ENCODE peak calls at places on chromosomes 6 and 20, in five cellular contexts. M is right cardiac atrium, N is cardiac muscle cell, D is left ventricle myocardium inferior, L is SJSA1. Z is an unnamed sample. For H3K9me3, the result is how much of the 10 kb centered on the place peaks cover.

GRCh38 chr6:130826442-130827246 is 562 bp upstream of the SMLR1 start:
- DNase-seq in M (peak), N (no peak), D (no peak), L (no peak), Z (no peak)

GRCh38 chr20:38172344-38172743 is 7.3 kb upstream of the TGM2 start:
- DNase-seq in M (no peak), N (no peak), D (no peak), L (peak), Z (no peak)

GRCh38 chr20:32600681-32601237 is 15.6 kb upstream of the NOL4L start:
- DNase-seq in M (no peak), N (no peak), D (no peak), L (no peak), Z (no peak)

GRCh38 chr6:167706313-167707109 is 120.2 kb upstream of the AFDN start:
- DNase-seq in M (no peak), N (no peak), D (no peak), L (no peak), Z (no peak)

GRCh38 chr6:66662721-66663120 is 955.7 kb upstream of the EYS start:
- DNase-seq in M (no peak), N (no peak), D (no peak), L (no peak), Z (no peak)

GRCh38 chr6:30441171-30441570 is 48.1 kb upstream of the HLA-E start:
- DNase-seq in M (no peak), N (no peak), D (no peak), L (no peak), Z (no peak)

GRCh38 chr6:13615802-13616140 is 636 bp downstream of the NOL7 start:
- DNase-seq in M (peak), N (peak), D (peak), L (no peak), Z (peak)

GRCh38 chr6:35318200-35318844 is 20.7 kb downstream of the DEF6 start:
- DNase-seq in M (peak), N (peak), D (peak), L (peak), Z (peak)

GRCh38 chr20:10555865-10556308 is 117.9 kb downstream of the JAG1 start:
- DNase-seq in M (no peak), N (no peak), D (no peak), L (peak), Z (no peak)

GRCh38 chr6:45432944-45433343 is 55.2 kb upstream of the SUPT3H start:
- DNase-seq in M (no peak), N (no peak), D (no peak), L (peak), Z (no peak)

GRCh38 chr6:121616411-121616810 is 181.0 kb downstream of the GJA1 start:
- DNase-seq in M (no peak), N (no peak), D (no peak), L (no peak), Z (no peak)

GRCh38 chr6:163780993-163781392 is 366.5 kb downstream of the QKI start:
- DNase-seq in M (peak), N (peak), D (peak), L (no peak), Z (peak)

GRCh38 chr6:36615018-36615761 is 21.0 kb downstream of the SRSF3 start:
- DNase-seq in M (peak), N (peak), D (no peak), L (peak), Z (no peak)

GRCh38 chr6:154157082-154157481 is 118.0 kb downstream of the OPRM1 start:
- DNase-seq in M (no peak), N (no peak), D (no peak), L (no peak), Z (no peak)

GRCh38 chr6:157374889-157375443 is 6.0 kb upstream of the ZDHHC14 start:
- DNase-seq in M (no peak), N (no peak), D (no peak), L (peak), Z (no peak)

GRCh38 chr6:22447862-22448261 is 121.5 kb upstream of the HDGFL1 start:
- DNase-seq in M (no peak), N (no peak), D (no peak), L (no peak), Z (no peak)

GRCh38 chr20:5919634-5920544 is 30.4 kb downstream of the TRMT6 start:
- DNase-seq in M (no peak), N (no peak), D (no peak), L (no peak), Z (no peak)

GRCh38 chr20:46928580-46929132 is 34.0 kb downstream of the EYA2 start:
- DNase-seq in M (peak), N (no peak), D (no peak), L (no peak), Z (no peak)

GRCh38 chr20:17503501-17504325 is 27.5 kb downstream of the BFSP1 start:
- DNase-seq in M (no peak), N (no peak), D (no peak), L (no peak), Z (no peak)

GRCh38 chr6:53441761-53442160 is 93.0 kb upstream of the ELOVL5 start:
- DNase-seq in M (no peak), N (no peak), D (no peak), L (no peak), Z (no peak)

GRCh38 chr20:58117944-58118343 is 110.5 kb downstream of the ANKRD60 start:
- DNase-seq in M (no peak), N (no peak), D (no peak), L (no peak), Z (no peak)

GRCh38 chr6:116547358-116547757 is 1.9 kb upstream of the TRAPPC3L start:
- DNase-seq in M (no peak), N (no peak), D (no peak), L (no peak), Z (no peak)

GRCh38 chr6:108323710-108324109 is 28.9 kb downstream of the AFG1L start:
- DNase-seq in M (no peak), N (no peak), D (no peak), L (no peak), Z (no peak)

GRCh38 chr20:64049887-64050260 is 435 bp upstream of the SOX18 start:
- DNase-seq in M (peak), N (no peak), D (peak), L (peak), Z (no peak)
- H3K27ac ChIP-seq in M (peak), N (no peak), D (peak), L (peak), Z (peak)

GRCh38 chr6:1059596-1059995 is 252.3 kb upstream of the FOXQ1 start:
- DNase-seq in M (no peak), N (no peak), D (no peak), L (no peak), Z (no peak)

GRCh38 chr6:1065986-1066385 is 245.9 kb upstream of the FOXQ1 start:
- DNase-seq in M (no peak), N (no peak), D (no peak), L (no peak), Z (no peak)

GRCh38 chr6:1063671-1064355 is 248.1 kb upstream of the FOXQ1 start:
- DNase-seq in M (no peak), N (no peak), D (no peak), L (no peak), Z (no peak)

GRCh38 chr6:1066449-1066848 is 245.4 kb upstream of the FOXQ1 start:
- DNase-seq in M (no peak), N (no peak), D (no peak), L (no peak), Z (no peak)

GRCh38 chr6:1062786-1063545 is 248.9 kb upstream of the FOXQ1 start:
- DNase-seq in M (no peak), N (no peak), D (no peak), L (no peak), Z (no peak)
- H3K4me3 ChIP-seq in M (no peak), N (no peak), D (no peak), L (no peak), Z (no peak)

GRCh38 chr20:55740076-55740475 is 265.2 kb downstream of the CBLN4 start:
- DNase-seq in M (no peak), N (no peak), D (no peak), L (no peak), Z (no peak)

GRCh38 chr20:55746723-55747122 is 258.6 kb downstream of the CBLN4 start:
- DNase-seq in M (no peak), N (no peak), D (no peak), L (no peak), Z (no peak)

GRCh38 chr20:55744896-55745295 is 260.4 kb downstream of the CBLN4 start:
- DNase-seq in M (no peak), N (peak), D (no peak), L (no peak), Z (no peak)

GRCh38 chr20:55745840-55746239 is 259.5 kb downstream of the CBLN4 start:
- DNase-seq in M (no peak), N (no peak), D (no peak), L (no peak), Z (no peak)
- H3K9me3 ChIP-seq in M (under half), N (under half), D (under half), L (under half), Z (under half)

DNA sequence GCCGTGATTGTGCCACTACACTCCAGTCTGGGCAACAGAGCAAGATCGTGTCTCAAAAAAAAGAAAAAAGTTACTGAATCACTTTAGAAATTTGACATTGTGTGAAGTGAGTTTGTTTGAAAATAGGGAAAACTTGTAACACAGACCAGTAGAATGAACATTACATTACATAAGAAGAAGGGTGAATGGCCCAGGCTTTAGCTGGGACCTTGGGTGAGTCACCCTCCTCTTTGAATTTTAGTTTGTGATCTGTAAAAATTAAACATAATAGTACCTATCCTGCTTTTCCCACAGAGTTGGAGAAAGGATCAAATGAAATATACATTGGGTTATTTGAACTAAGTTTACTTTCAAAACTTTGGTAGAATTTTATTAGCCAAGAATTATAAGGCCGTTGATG is 56.3 kb downstream of the KCNS1 start:
- DNase-seq in M (no peak), N (no peak), D (no peak), L (peak), Z (no peak)
- H3K27ac ChIP-seq in M (no peak), N (no peak), D (no peak), L (peak), Z (no peak)

GRCh38 chr6:148440877-148441453 is 98.3 kb downstream of the SASH1 start:
- DNase-seq in M (peak), N (peak), D (peak), L (peak), Z (peak)

GRCh38 chr6:148440021-148440420 is 97.4 kb downstream of the SASH1 start:
- DNase-seq in M (no peak), N (no peak), D (no peak), L (no peak), Z (no peak)

GRCh38 chr6:148438593-148438992 is 96.0 kb downstream of the SASH1 start:
- DNase-seq in M (no peak), N (no peak), D (no peak), L (peak), Z (no peak)

GRCh38 chr6:148443798-148444560 is 101.3 kb downstream of the SASH1 start:
- DNase-seq in M (no peak), N (no peak), D (no peak), L (no peak), Z (no peak)

GRCh38 chr6:148441454-148441911 is 98.8 kb downstream of the SASH1 start:
- DNase-seq in M (no peak), N (no peak), D (no peak), L (peak), Z (no peak)
- H3K4me3 ChIP-seq in M (no peak), N (no peak), D (no peak), L (no peak), Z (no peak)